ENCODE peak calls at places on chromosomes 6 and 20, in five cellular contexts. W is Panc1; A is HCT116; C is stimulated activated naive CD8-positive, alpha-beta T cell treated with anti-CD3 and anti-CD28 coated beads, Interleukin-15, amount 100 ng/mL, for 72 hours; S is T-cell. M is an unnamed sample.
A peak's percentile ranks its signal among the peaks of the same experiment; 100 is the strongest.

GRCh38 chr20:37253087-37253486 is 8.5 kb downstream of the GHRH start:
- ATAC-seq in A (no peak), W (no peak), C (no peak), S (no peak), M (no peak)

GRCh38 chr20:10949930-10950783 is 276.4 kb upstream of the JAG1 start:
- ATAC-seq in A (no peak), C (no peak), S (no peak), W (no peak), M (no peak)

GRCh38 chr6:149147939-149148718 is 169.4 kb upstream of the TAB2 start:
- ATAC-seq in A (no peak), W (no peak), S (peak; percentile 71), C (peak; percentile 87), M (peak; percentile 74)

GRCh38 chr6:34341481-34341971 is 50.9 kb downstream of the NUDT3 start:
- ATAC-seq in S (no peak), A (no peak), W (peak; percentile 42), C (no peak), M (no peak)

GRCh38 chr6:46199387-46199786 is 28.6 kb upstream of the ENPP5 start:
- ATAC-seq in C (no peak), A (no peak), W (no peak), S (no peak), M (no peak)

GRCh38 chr20:62907377-62908317 is 18.7 kb downstream of the DIDO1 start:
- ATAC-seq in W (peak; percentile 51), S (peak; percentile 47), A (peak; percentile 75), C (peak; percentile 69), M (peak; percentile 41)

GRCh38 chr6:167238169-167238693 is 52.9 kb upstream of the UNC93A start:
- ATAC-seq in C (no peak), A (no peak), W (no peak), S (no peak), M (no peak)

GRCh38 chr6:117547688-117548621 is 54.4 kb downstream of the GOPC start:
- ATAC-seq in A (no peak), S (peak; percentile 50), C (peak; percentile 65), W (peak; percentile 59), M (peak; percentile 49)

GRCh38 chr6:1105833-1106400 is 206.0 kb upstream of the FOXQ1 start:
- ATAC-seq in C (no peak), S (no peak), W (no peak), A (no peak), M (no peak)